ENCODE peak calls at places on chromosomes 13 and 19, in six cellular contexts. P, A, M, E, S and W are unnamed samples.

GRCh38 chr13:28415994-28416411 is 78.9 kb downstream of the FLT1 start:
- DNase-seq in A (peak), S (no peak), P (no peak), M (no peak), E (no peak), W (no peak)

GRCh38 chr13:79194727-79195126 is 211.3 kb downstream of the RBM26 start:
- DNase-seq in M (no peak), P (no peak), E (no peak), A (no peak), S (no peak), W (no peak)

GRCh38 chr19:737591-738093 is 13.3 kb upstream of the MISP start:
- DNase-seq in E (no peak), S (peak), M (peak), A (no peak), P (peak), W (peak)

GRCh38 chr13:100512422-100512821 is 76.2 kb downstream of the GGACT start:
- DNase-seq in S (no peak), E (peak), P (no peak), A (no peak), M (no peak), W (no peak)

GRCh38 chr13:75399168-75399878 is 82.6 kb downstream of the TBC1D4 start:
- DNase-seq in M (no peak), S (no peak), P (no peak), A (no peak), E (no peak), W (no peak)

GRCh38 chr13:42615691-42616090 is 41.7 kb downstream of the TNFSF11 start:
- DNase-seq in S (no peak), P (no peak), E (peak), A (no peak), M (no peak), W (no peak)

GRCh38 chr13:69423844-69424243 is 683.8 kb upstream of the ATXN8OS start:
- DNase-seq in M (no peak), A (no peak), P (no peak), E (no peak), S (no peak), W (peak)

GRCh38 chr13:97659602-97660001 is 225.6 kb downstream of the RAP2A start:
- DNase-seq in E (no peak), M (peak), P (no peak), S (no peak), A (no peak), W (no peak)

GRCh38 chr13:39602277-39602613 is 748 bp downstream of the LHFPL6 start:
- DNase-seq in P (no peak), E (no peak), A (no peak), M (no peak), S (no peak), W (no peak)

GRCh38 chr13:34657716-34658115 is 284.4 kb upstream of the NBEA start:
- DNase-seq in P (no peak), E (peak), M (no peak), A (no peak), S (no peak), W (no peak)

GRCh38 chr13:27226991-27227390 is 24.4 kb upstream of the RPL21 start:
- DNase-seq in S (peak), M (no peak), A (no peak), P (no peak), E (no peak), W (no peak)

GRCh38 chr19:18636969-18637629 is at the start of gene KLHL26:
- DNase-seq in P (no peak), S (no peak), A (no peak), M (no peak), E (no peak), W (no peak)

GRCh38 chr13:27053902-27054595 is 117.6 kb downstream of the USP12 start:
- DNase-seq in A (no peak), E (peak), S (no peak), M (no peak), P (no peak), W (no peak)

GRCh38 chr13:33351324-33351723 is 65.8 kb upstream of the STARD13 start:
- DNase-seq in P (no peak), S (no peak), M (no peak), A (no peak), E (peak), W (no peak)